ENCODE peak calls at places on chromosomes 12 and 14, in seven cellular contexts. One of them, this sample, is unnamed.

GRCh38 chr12:24948816-24949722 is at the start of gene BCAT1:
- DNase-seq in cardiac muscle cell: peak
- DNase-seq in HFFc6: peak
- DNase-seq in stimulated activated naive CD4-positive, alpha-beta T cell: peak
- DNase-seq in non-pigmented ciliary epithelial cell: no peak
- DNase-seq in dorsolateral prefrontal cortex: peak
- DNase-seq in activated CD8-positive, alpha-beta memory T cell treated with anti-CD3 and anti-CD28 coated beads, Interleukin-2, amount 50 U/mL, for 4 hours: peak
- DNase-seq in this sample: peak

GRCh38 chr14:68690106-68690960 is 102.5 kb downstream of the ZFP36L1 start:
- DNase-seq in cardiac muscle cell: no peak
- DNase-seq in activated CD8-positive, alpha-beta memory T cell treated with anti-CD3 and anti-CD28 coated beads, Interleukin-2, amount 50 U/mL, for 4 hours: no peak
- DNase-seq in HFFc6: no peak
- DNase-seq in non-pigmented ciliary epithelial cell: no peak
- DNase-seq in dorsolateral prefrontal cortex: no peak
- DNase-seq in stimulated activated naive CD4-positive, alpha-beta T cell: no peak
- DNase-seq in this sample: no peak

GRCh38 chr12:63918788-63919300 is 74.3 kb downstream of the SRGAP1 start:
- DNase-seq in non-pigmented ciliary epithelial cell: peak
- DNase-seq in dorsolateral prefrontal cortex: no peak
- DNase-seq in cardiac muscle cell: peak
- DNase-seq in HFFc6: peak
- DNase-seq in activated CD8-positive, alpha-beta memory T cell treated with anti-CD3 and anti-CD28 coated beads, Interleukin-2, amount 50 U/mL, for 4 hours: no peak
- DNase-seq in stimulated activated naive CD4-positive, alpha-beta T cell: no peak
- DNase-seq in this sample: no peak

GRCh38 chr12:46164186-46164585 is 104.7 kb downstream of the SLC38A1 start:
- DNase-seq in stimulated activated naive CD4-positive, alpha-beta T cell: no peak
- DNase-seq in HFFc6: no peak
- DNase-seq in cardiac muscle cell: no peak
- DNase-seq in activated CD8-positive, alpha-beta memory T cell treated with anti-CD3 and anti-CD28 coated beads, Interleukin-2, amount 50 U/mL, for 4 hours: no peak
- DNase-seq in dorsolateral prefrontal cortex: no peak
- DNase-seq in non-pigmented ciliary epithelial cell: no peak
- DNase-seq in this sample: no peak

GRCh38 chr14:91947196-91948184 is at the start of gene FBLN5:
- DNase-seq in dorsolateral prefrontal cortex: peak
- DNase-seq in activated CD8-positive, alpha-beta memory T cell treated with anti-CD3 and anti-CD28 coated beads, Interleukin-2, amount 50 U/mL, for 4 hours: peak
- DNase-seq in non-pigmented ciliary epithelial cell: no peak
- DNase-seq in stimulated activated naive CD4-positive, alpha-beta T cell: peak
- DNase-seq in cardiac muscle cell: peak
- DNase-seq in HFFc6: peak
- DNase-seq in this sample: peak

GRCh38 chr14:25050494-25051170 is 685 bp upstream of the STXBP6 start:
- DNase-seq in cardiac muscle cell: peak
- DNase-seq in HFFc6: peak
- DNase-seq in non-pigmented ciliary epithelial cell: peak
- DNase-seq in activated CD8-positive, alpha-beta memory T cell treated with anti-CD3 and anti-CD28 coated beads, Interleukin-2, amount 50 U/mL, for 4 hours: no peak
- DNase-seq in stimulated activated naive CD4-positive, alpha-beta T cell: no peak
- DNase-seq in dorsolateral prefrontal cortex: no peak
- DNase-seq in this sample: no peak

GRCh38 chr14:63011609-63012008 is 33.6 kb downstream of the KCNH5 start:
- DNase-seq in activated CD8-positive, alpha-beta memory T cell treated with anti-CD3 and anti-CD28 coated beads, Interleukin-2, amount 50 U/mL, for 4 hours: no peak
- DNase-seq in stimulated activated naive CD4-positive, alpha-beta T cell: no peak
- DNase-seq in dorsolateral prefrontal cortex: no peak
- DNase-seq in non-pigmented ciliary epithelial cell: no peak
- DNase-seq in cardiac muscle cell: no peak
- DNase-seq in HFFc6: no peak
- DNase-seq in this sample: no peak

GRCh38 chr12:94535614-94535932 is 75.9 kb upstream of the CEP83 start:
- DNase-seq in stimulated activated naive CD4-positive, alpha-beta T cell: no peak
- DNase-seq in non-pigmented ciliary epithelial cell: no peak
- DNase-seq in dorsolateral prefrontal cortex: no peak
- DNase-seq in activated CD8-positive, alpha-beta memory T cell treated with anti-CD3 and anti-CD28 coated beads, Interleukin-2, amount 50 U/mL, for 4 hours: no peak
- DNase-seq in cardiac muscle cell: no peak
- DNase-seq in HFFc6: no peak
- DNase-seq in this sample: no peak

GRCh38 chr12:49777800-49778748 is 36.7 kb downstream of the TMBIM6 start:
- DNase-seq in cardiac muscle cell: peak
- DNase-seq in activated CD8-positive, alpha-beta memory T cell treated with anti-CD3 and anti-CD28 coated beads, Interleukin-2, amount 50 U/mL, for 4 hours: peak
- DNase-seq in stimulated activated naive CD4-positive, alpha-beta T cell: peak
- DNase-seq in HFFc6: no peak
- DNase-seq in non-pigmented ciliary epithelial cell: no peak
- DNase-seq in dorsolateral prefrontal cortex: peak
- DNase-seq in this sample: peak

GRCh38 chr12:113766880-113767878 is 198.9 kb downstream of the RBM19 start:
- DNase-seq in non-pigmented ciliary epithelial cell: peak
- DNase-seq in stimulated activated naive CD4-positive, alpha-beta T cell: no peak
- DNase-seq in dorsolateral prefrontal cortex: no peak
- DNase-seq in HFFc6: peak
- DNase-seq in cardiac muscle cell: peak
- DNase-seq in activated CD8-positive, alpha-beta memory T cell treated with anti-CD3 and anti-CD28 coated beads, Interleukin-2, amount 50 U/mL, for 4 hours: no peak
- DNase-seq in this sample: no peak

GRCh38 chr12:90729741-90730140 is 225.2 kb downstream of the CCER1 start:
- DNase-seq in activated CD8-positive, alpha-beta memory T cell treated with anti-CD3 and anti-CD28 coated beads, Interleukin-2, amount 50 U/mL, for 4 hours: no peak
- DNase-seq in HFFc6: no peak
- DNase-seq in non-pigmented ciliary epithelial cell: peak
- DNase-seq in stimulated activated naive CD4-positive, alpha-beta T cell: no peak
- DNase-seq in cardiac muscle cell: peak
- DNase-seq in dorsolateral prefrontal cortex: no peak
- DNase-seq in this sample: no peak

GRCh38 chr14:42421377-42422078 is 814.9 kb downstream of the LRFN5 start:
- DNase-seq in stimulated activated naive CD4-positive, alpha-beta T cell: no peak
- DNase-seq in cardiac muscle cell: no peak
- DNase-seq in non-pigmented ciliary epithelial cell: no peak
- DNase-seq in HFFc6: no peak
- DNase-seq in activated CD8-positive, alpha-beta memory T cell treated with anti-CD3 and anti-CD28 coated beads, Interleukin-2, amount 50 U/mL, for 4 hours: no peak
- DNase-seq in dorsolateral prefrontal cortex: no peak
- DNase-seq in this sample: no peak

GRCh38 chr12:46206471-46206870 is 62.4 kb downstream of the SLC38A1 start:
- DNase-seq in activated CD8-positive, alpha-beta memory T cell treated with anti-CD3 and anti-CD28 coated beads, Interleukin-2, amount 50 U/mL, for 4 hours: no peak
- DNase-seq in stimulated activated naive CD4-positive, alpha-beta T cell: no peak
- DNase-seq in cardiac muscle cell: no peak
- DNase-seq in dorsolateral prefrontal cortex: no peak
- DNase-seq in HFFc6: no peak
- DNase-seq in non-pigmented ciliary epithelial cell: no peak
- DNase-seq in this sample: no peak

GRCh38 chr12:63083046-63083445 is 68.0 kb downstream of the AVPR1A start:
- DNase-seq in non-pigmented ciliary epithelial cell: no peak
- DNase-seq in dorsolateral prefrontal cortex: no peak
- DNase-seq in HFFc6: no peak
- DNase-seq in cardiac muscle cell: no peak
- DNase-seq in activated CD8-positive, alpha-beta memory T cell treated with anti-CD3 and anti-CD28 coated beads, Interleukin-2, amount 50 U/mL, for 4 hours: no peak
- DNase-seq in stimulated activated naive CD4-positive, alpha-beta T cell: no peak
- DNase-seq in this sample: no peak

GRCh38 chr12:110546339-110546738 is 36.8 kb downstream of the PPTC7 start:
- DNase-seq in stimulated activated naive CD4-positive, alpha-beta T cell: no peak
- DNase-seq in non-pigmented ciliary epithelial cell: peak
- DNase-seq in cardiac muscle cell: peak
- DNase-seq in HFFc6: peak
- DNase-seq in dorsolateral prefrontal cortex: no peak
- DNase-seq in activated CD8-positive, alpha-beta memory T cell treated with anti-CD3 and anti-CD28 coated beads, Interleukin-2, amount 50 U/mL, for 4 hours: no peak
- DNase-seq in this sample: no peak

GRCh38 chr12:86712425-86712843 is 456.2 kb upstream of the MGAT4C start:
- DNase-seq in activated CD8-positive, alpha-beta memory T cell treated with anti-CD3 and anti-CD28 coated beads, Interleukin-2, amount 50 U/mL, for 4 hours: no peak
- DNase-seq in HFFc6: peak
- DNase-seq in cardiac muscle cell: peak
- DNase-seq in dorsolateral prefrontal cortex: no peak
- DNase-seq in stimulated activated naive CD4-positive, alpha-beta T cell: no peak
- DNase-seq in non-pigmented ciliary epithelial cell: peak
- DNase-seq in this sample: no peak

GRCh38 chr12:52087961-52088820 is 8.7 kb downstream of the SMIM41 start:
- DNase-seq in cardiac muscle cell: no peak
- DNase-seq in HFFc6: no peak
- DNase-seq in dorsolateral prefrontal cortex: peak
- DNase-seq in stimulated activated naive CD4-positive, alpha-beta T cell: no peak
- DNase-seq in non-pigmented ciliary epithelial cell: no peak
- DNase-seq in activated CD8-positive, alpha-beta memory T cell treated with anti-CD3 and anti-CD28 coated beads, Interleukin-2, amount 50 U/mL, for 4 hours: no peak
- DNase-seq in this sample: no peak

GRCh38 chr14:104644656-104645055 is 40.1 kb upstream of the TMEM179 start:
- DNase-seq in cardiac muscle cell: no peak
- DNase-seq in activated CD8-positive, alpha-beta memory T cell treated with anti-CD3 and anti-CD28 coated beads, Interleukin-2, amount 50 U/mL, for 4 hours: no peak
- DNase-seq in HFFc6: no peak
- DNase-seq in non-pigmented ciliary epithelial cell: no peak
- DNase-seq in dorsolateral prefrontal cortex: no peak
- DNase-seq in stimulated activated naive CD4-positive, alpha-beta T cell: no peak
- DNase-seq in this sample: no peak

GRCh38 chr14:30298266-30298795 is 260.6 kb upstream of the G2E3 start:
- DNase-seq in dorsolateral prefrontal cortex: no peak
- DNase-seq in HFFc6: no peak
- DNase-seq in non-pigmented ciliary epithelial cell: no peak
- DNase-seq in cardiac muscle cell: no peak
- DNase-seq in activated CD8-positive, alpha-beta memory T cell treated with anti-CD3 and anti-CD28 coated beads, Interleukin-2, amount 50 U/mL, for 4 hours: no peak
- DNase-seq in stimulated activated naive CD4-positive, alpha-beta T cell: no peak
- DNase-seq in this sample: no peak

GRCh38 chr14:95123895-95124579 is 33.3 kb downstream of the DICER1 start:
- DNase-seq in non-pigmented ciliary epithelial cell: no peak
- DNase-seq in activated CD8-positive, alpha-beta memory T cell treated with anti-CD3 and anti-CD28 coated beads, Interleukin-2, amount 50 U/mL, for 4 hours: no peak
- DNase-seq in dorsolateral prefrontal cortex: peak
- DNase-seq in HFFc6: no peak
- DNase-seq in cardiac muscle cell: no peak
- DNase-seq in stimulated activated naive CD4-positive, alpha-beta T cell: no peak
- DNase-seq in this sample: no peak

GRCh38 chr14:68248481-68249255 is 429.1 kb downstream of the RAD51B start:
- DNase-seq in cardiac muscle cell: peak
- DNase-seq in stimulated activated naive CD4-positive, alpha-beta T cell: peak
- DNase-seq in non-pigmented ciliary epithelial cell: no peak
- DNase-seq in HFFc6: peak
- DNase-seq in activated CD8-positive, alpha-beta memory T cell treated with anti-CD3 and anti-CD28 coated beads, Interleukin-2, amount 50 U/mL, for 4 hours: no peak
- DNase-seq in dorsolateral prefrontal cortex: no peak
- DNase-seq in this sample: no peak

GRCh38 chr14:92706386-92706785 is 42.0 kb downstream of the LGMN start:
- DNase-seq in cardiac muscle cell: no peak
- DNase-seq in dorsolateral prefrontal cortex: no peak
- DNase-seq in HFFc6: no peak
- DNase-seq in stimulated activated naive CD4-positive, alpha-beta T cell: no peak
- DNase-seq in activated CD8-positive, alpha-beta memory T cell treated with anti-CD3 and anti-CD28 coated beads, Interleukin-2, amount 50 U/mL, for 4 hours: no peak
- DNase-seq in non-pigmented ciliary epithelial cell: no peak
- DNase-seq in this sample: no peak

GRCh38 chr12:48029811-48030650 is 25.8 kb upstream of the COL2A1 start:
- DNase-seq in non-pigmented ciliary epithelial cell: no peak
- DNase-seq in HFFc6: no peak
- DNase-seq in dorsolateral prefrontal cortex: no peak
- DNase-seq in cardiac muscle cell: no peak
- DNase-seq in stimulated activated naive CD4-positive, alpha-beta T cell: no peak
- DNase-seq in activated CD8-positive, alpha-beta memory T cell treated with anti-CD3 and anti-CD28 coated beads, Interleukin-2, amount 50 U/mL, for 4 hours: no peak
- DNase-seq in this sample: no peak

GRCh38 chr14:42174357-42174756 is 567.7 kb downstream of the LRFN5 start:
- DNase-seq in stimulated activated naive CD4-positive, alpha-beta T cell: no peak
- DNase-seq in cardiac muscle cell: no peak
- DNase-seq in non-pigmented ciliary epithelial cell: no peak
- DNase-seq in HFFc6: no peak
- DNase-seq in activated CD8-positive, alpha-beta memory T cell treated with anti-CD3 and anti-CD28 coated beads, Interleukin-2, amount 50 U/mL, for 4 hours: no peak
- DNase-seq in dorsolateral prefrontal cortex: no peak
- DNase-seq in this sample: no peak

GRCh38 chr12:4148418-4149056 is 125.0 kb upstream of the CCND2 start:
- DNase-seq in HFFc6: no peak
- DNase-seq in dorsolateral prefrontal cortex: no peak
- DNase-seq in activated CD8-positive, alpha-beta memory T cell treated with anti-CD3 and anti-CD28 coated beads, Interleukin-2, amount 50 U/mL, for 4 hours: peak
- DNase-seq in stimulated activated naive CD4-positive, alpha-beta T cell: no peak
- DNase-seq in non-pigmented ciliary epithelial cell: no peak
- DNase-seq in cardiac muscle cell: no peak
- DNase-seq in this sample: no peak

GRCh38 chr12:6938353-6939186 is 5.0 kb upstream of the RNU7-1 start:
- DNase-seq in cardiac muscle cell: no peak
- DNase-seq in stimulated activated naive CD4-positive, alpha-beta T cell: no peak
- DNase-seq in non-pigmented ciliary epithelial cell: no peak
- DNase-seq in HFFc6: no peak
- DNase-seq in dorsolateral prefrontal cortex: no peak
- DNase-seq in activated CD8-positive, alpha-beta memory T cell treated with anti-CD3 and anti-CD28 coated beads, Interleukin-2, amount 50 U/mL, for 4 hours: no peak
- DNase-seq in this sample: no peak

GRCh38 chr12:2262449-2262848 is 209.7 kb downstream of the CACNA1C start:
- DNase-seq in HFFc6: no peak
- DNase-seq in cardiac muscle cell: no peak
- DNase-seq in activated CD8-positive, alpha-beta memory T cell treated with anti-CD3 and anti-CD28 coated beads, Interleukin-2, amount 50 U/mL, for 4 hours: no peak
- DNase-seq in dorsolateral prefrontal cortex: no peak
- DNase-seq in non-pigmented ciliary epithelial cell: no peak
- DNase-seq in stimulated activated naive CD4-positive, alpha-beta T cell: no peak
- DNase-seq in this sample: no peak

GRCh38 chr14:71680733-71681387 is 251.4 kb upstream of the RGS6 start:
- DNase-seq in activated CD8-positive, alpha-beta memory T cell treated with anti-CD3 and anti-CD28 coated beads, Interleukin-2, amount 50 U/mL, for 4 hours: no peak
- DNase-seq in stimulated activated naive CD4-positive, alpha-beta T cell: no peak
- DNase-seq in cardiac muscle cell: no peak
- DNase-seq in dorsolateral prefrontal cortex: no peak
- DNase-seq in non-pigmented ciliary epithelial cell: no peak
- DNase-seq in HFFc6: no peak
- DNase-seq in this sample: no peak

GRCh38 chr14:48970995-48971394 is 615.2 kb downstream of the RPS29 start:
- DNase-seq in stimulated activated naive CD4-positive, alpha-beta T cell: no peak
- DNase-seq in activated CD8-positive, alpha-beta memory T cell treated with anti-CD3 and anti-CD28 coated beads, Interleukin-2, amount 50 U/mL, for 4 hours: no peak
- DNase-seq in non-pigmented ciliary epithelial cell: peak
- DNase-seq in cardiac muscle cell: peak
- DNase-seq in HFFc6: no peak
- DNase-seq in dorsolateral prefrontal cortex: no peak
- DNase-seq in this sample: no peak

GRCh38 chr14:71322660-71323250 is 415.5 kb downstream of the PCNX1 start:
- DNase-seq in activated CD8-positive, alpha-beta memory T cell treated with anti-CD3 and anti-CD28 coated beads, Interleukin-2, amount 50 U/mL, for 4 hours: no peak
- DNase-seq in cardiac muscle cell: peak
- DNase-seq in dorsolateral prefrontal cortex: no peak
- DNase-seq in stimulated activated naive CD4-positive, alpha-beta T cell: peak
- DNase-seq in HFFc6: peak
- DNase-seq in non-pigmented ciliary epithelial cell: no peak
- DNase-seq in this sample: no peak

GRCh38 chr12:17276196-17276595 is 670.2 kb upstream of the LMO3 start:
- DNase-seq in cardiac muscle cell: no peak
- DNase-seq in stimulated activated naive CD4-positive, alpha-beta T cell: no peak
- DNase-seq in HFFc6: no peak
- DNase-seq in activated CD8-positive, alpha-beta memory T cell treated with anti-CD3 and anti-CD28 coated beads, Interleukin-2, amount 50 U/mL, for 4 hours: no peak
- DNase-seq in dorsolateral prefrontal cortex: no peak
- DNase-seq in non-pigmented ciliary epithelial cell: no peak
- DNase-seq in this sample: no peak

GRCh38 chr14:95064734-95065133 is 92.6 kb downstream of the DICER1 start:
- DNase-seq in activated CD8-positive, alpha-beta memory T cell treated with anti-CD3 and anti-CD28 coated beads, Interleukin-2, amount 50 U/mL, for 4 hours: no peak
- DNase-seq in non-pigmented ciliary epithelial cell: no peak
- DNase-seq in cardiac muscle cell: no peak
- DNase-seq in dorsolateral prefrontal cortex: no peak
- DNase-seq in HFFc6: no peak
- DNase-seq in stimulated activated naive CD4-positive, alpha-beta T cell: no peak
- DNase-seq in this sample: no peak

GRCh38 chr14:101509730-101510371 is 51.4 kb upstream of the DIO3 start:
- DNase-seq in stimulated activated naive CD4-positive, alpha-beta T cell: no peak
- DNase-seq in non-pigmented ciliary epithelial cell: no peak
- DNase-seq in dorsolateral prefrontal cortex: no peak
- DNase-seq in activated CD8-positive, alpha-beta memory T cell treated with anti-CD3 and anti-CD28 coated beads, Interleukin-2, amount 50 U/mL, for 4 hours: peak
- DNase-seq in HFFc6: no peak
- DNase-seq in cardiac muscle cell: no peak
- DNase-seq in this sample: no peak

GRCh38 chr14:92486881-92487280 is 26.7 kb upstream of the RIN3 start:
- DNase-seq in non-pigmented ciliary epithelial cell: no peak
- DNase-seq in activated CD8-positive, alpha-beta memory T cell treated with anti-CD3 and anti-CD28 coated beads, Interleukin-2, amount 50 U/mL, for 4 hours: no peak
- DNase-seq in cardiac muscle cell: peak
- DNase-seq in dorsolateral prefrontal cortex: no peak
- DNase-seq in HFFc6: no peak
- DNase-seq in stimulated activated naive CD4-positive, alpha-beta T cell: no peak
- DNase-seq in this sample: no peak

GRCh38 chr12:121792607-121793500 is 634 bp downstream of the RHOF start:
- DNase-seq in dorsolateral prefrontal cortex: no peak
- DNase-seq in cardiac muscle cell: no peak
- DNase-seq in activated CD8-positive, alpha-beta memory T cell treated with anti-CD3 and anti-CD28 coated beads, Interleukin-2, amount 50 U/mL, for 4 hours: peak
- DNase-seq in stimulated activated naive CD4-positive, alpha-beta T cell: peak
- DNase-seq in non-pigmented ciliary epithelial cell: no peak
- DNase-seq in HFFc6: no peak
- DNase-seq in this sample: no peak

GRCh38 chr12:13981296-13981962 is at the start of gene GRIN2B:
- DNase-seq in cardiac muscle cell: no peak
- DNase-seq in dorsolateral prefrontal cortex: peak
- DNase-seq in stimulated activated naive CD4-positive, alpha-beta T cell: no peak
- DNase-seq in non-pigmented ciliary epithelial cell: no peak
- DNase-seq in HFFc6: no peak
- DNase-seq in activated CD8-positive, alpha-beta memory T cell treated with anti-CD3 and anti-CD28 coated beads, Interleukin-2, amount 50 U/mL, for 4 hours: no peak
- DNase-seq in this sample: peak

GRCh38 chr12:56359851-56360767 is at the start of gene STAT2:
- DNase-seq in HFFc6: peak
- DNase-seq in activated CD8-positive, alpha-beta memory T cell treated with anti-CD3 and anti-CD28 coated beads, Interleukin-2, amount 50 U/mL, for 4 hours: peak
- DNase-seq in stimulated activated naive CD4-positive, alpha-beta T cell: peak
- DNase-seq in non-pigmented ciliary epithelial cell: peak
- DNase-seq in cardiac muscle cell: peak
- DNase-seq in dorsolateral prefrontal cortex: peak
- DNase-seq in this sample: peak

GRCh38 chr14:74616507-74616906 is 4.5 kb upstream of the LTBP2 start:
- DNase-seq in HFFc6: peak
- DNase-seq in activated CD8-positive, alpha-beta memory T cell treated with anti-CD3 and anti-CD28 coated beads, Interleukin-2, amount 50 U/mL, for 4 hours: no peak
- DNase-seq in stimulated activated naive CD4-positive, alpha-beta T cell: no peak
- DNase-seq in cardiac muscle cell: peak
- DNase-seq in dorsolateral prefrontal cortex: no peak
- DNase-seq in non-pigmented ciliary epithelial cell: no peak
- DNase-seq in this sample: no peak